ENCODE peak calls at places on chromosome 21, in eight cellular contexts. Y is testis, L is sigmoid colon, A is IMR-90, E is pancreas, G is tibial artery, R is uterus, M is esophagus muscularis mucosa. N is an unnamed sample.

GRCh38 chr21:36547464-36547863 is 67.5 kb upstream of the CLDN14 start:
- DNase-seq in Y (peak), M (no peak), A (no peak), L (no peak), G (peak), R (no peak), E (no peak), N (no peak)

GRCh38 chr21:29196021-29196663 is 65.7 kb downstream of the MAP3K7CL start:
- DNase-seq in L (peak), G (peak), M (no peak), R (peak), A (peak), Y (peak), E (peak), N (peak)

GRCh38 chr21:44931137-44931500 is 8.7 kb upstream of the SLX9 start:
- DNase-seq in E (peak), R (no peak), A (no peak), Y (no peak), M (no peak), L (no peak), G (peak), N (no peak)

GRCh38 chr21:37435120-37435519 is 68.5 kb downstream of the DYRK1A start:
- DNase-seq in E (no peak), A (peak), G (no peak), R (peak), M (no peak), L (peak), Y (peak), N (no peak)

GRCh38 chr21:39696196-39696595 is 48.8 kb upstream of the IGSF5 start:
- DNase-seq in E (no peak), M (peak), A (no peak), Y (no peak), G (no peak), L (no peak), R (no peak), N (no peak)

GRCh38 chr21:38954450-38955059 is 148.8 kb downstream of the ETS2 start:
- DNase-seq in E (no peak), M (no peak), L (no peak), G (no peak), A (no peak), Y (no peak), R (no peak), N (no peak)

GRCh38 chr21:35377505-35378090 is 328.5 kb upstream of the RUNX1 start:
- DNase-seq in L (no peak), G (no peak), A (no peak), E (no peak), Y (no peak), M (no peak), R (no peak), N (no peak)

GRCh38 chr21:46158666-46159300 is 3.4 kb upstream of the FTCD start:
- DNase-seq in L (peak), A (no peak), E (no peak), G (peak), R (peak), M (no peak), Y (no peak), N (no peak)

GRCh38 chr21:46307625-46308024 is 16.0 kb downstream of the C21orf58 start:
- DNase-seq in G (no peak), Y (no peak), M (no peak), L (no peak), R (no peak), E (no peak), A (peak), N (no peak)

GRCh38 chr21:45636921-45637646 is 6.4 kb upstream of the PCBP3 start:
- DNase-seq in E (no peak), Y (no peak), L (no peak), G (no peak), M (no peak), R (no peak), A (no peak), N (no peak)

GRCh38 chr21:40512590-40512989 is 334.4 kb downstream of the DSCAM start:
- DNase-seq in M (no peak), G (no peak), A (no peak), E (no peak), Y (peak), L (no peak), R (no peak), N (no peak)

GRCh38 chr21:32096411-32096810 is 182.4 kb downstream of the MIS18A start:
- DNase-seq in M (no peak), G (no peak), E (no peak), L (no peak), A (no peak), Y (no peak), R (no peak), N (no peak)

GRCh38 chr21:38660333-38661295 is 145.1 kb upstream of the ETS2 start:
- DNase-seq in A (no peak), E (no peak), M (no peak), R (peak), L (no peak), Y (peak), G (peak), N (no peak)

GRCh38 chr21:37555672-37556261 is 189.2 kb downstream of the DYRK1A start:
- DNase-seq in Y (no peak), M (peak), R (no peak), E (no peak), A (no peak), G (no peak), L (no peak), N (peak)

GRCh38 chr21:39373634-39374033 is 24.7 kb upstream of the HMGN1 start:
- DNase-seq in A (peak), G (no peak), M (no peak), L (no peak), Y (peak), R (no peak), E (no peak), N (no peak)

GRCh38 chr21:46459024-46459355 is 299 bp downstream of the DIP2A start:
- DNase-seq in G (no peak), M (no peak), Y (no peak), L (no peak), A (no peak), E (no peak), R (no peak), N (no peak)

GRCh38 chr21:43933146-43933673 is 68.2 kb downstream of the AGPAT3 start:
- DNase-seq in R (no peak), G (no peak), E (no peak), L (no peak), Y (no peak), A (no peak), M (no peak), N (no peak)

DNA sequence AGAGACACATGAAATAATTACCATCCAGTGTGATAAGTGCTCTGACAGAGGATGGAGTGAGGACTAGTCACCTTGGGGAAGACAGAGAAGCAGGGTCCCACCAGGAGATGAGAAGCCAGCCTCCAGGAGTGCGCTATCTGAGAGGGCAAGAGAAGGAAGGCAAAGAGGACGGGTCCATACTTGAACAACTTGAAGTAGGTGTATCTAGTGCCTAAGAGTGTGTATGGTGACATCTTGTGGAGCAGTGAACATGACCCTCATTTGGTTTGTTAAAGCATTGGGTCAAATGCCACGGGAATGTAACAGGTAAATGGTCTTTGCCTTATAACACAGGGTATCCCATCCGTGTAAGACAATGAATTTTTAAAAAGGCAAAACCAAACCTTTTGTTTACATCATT is 39.8 kb downstream of the MRPL39 start:
- DNase-seq in R (no peak), Y (no peak), A (no peak), G (no peak), E (no peak), M (no peak), L (no peak), N (no peak)
- TF ChIP-seq CTCF in R (no peak), Y (no peak), A (no peak), G (no peak), E (no peak), M (no peak), L (no peak), N (no peak)

DNA sequence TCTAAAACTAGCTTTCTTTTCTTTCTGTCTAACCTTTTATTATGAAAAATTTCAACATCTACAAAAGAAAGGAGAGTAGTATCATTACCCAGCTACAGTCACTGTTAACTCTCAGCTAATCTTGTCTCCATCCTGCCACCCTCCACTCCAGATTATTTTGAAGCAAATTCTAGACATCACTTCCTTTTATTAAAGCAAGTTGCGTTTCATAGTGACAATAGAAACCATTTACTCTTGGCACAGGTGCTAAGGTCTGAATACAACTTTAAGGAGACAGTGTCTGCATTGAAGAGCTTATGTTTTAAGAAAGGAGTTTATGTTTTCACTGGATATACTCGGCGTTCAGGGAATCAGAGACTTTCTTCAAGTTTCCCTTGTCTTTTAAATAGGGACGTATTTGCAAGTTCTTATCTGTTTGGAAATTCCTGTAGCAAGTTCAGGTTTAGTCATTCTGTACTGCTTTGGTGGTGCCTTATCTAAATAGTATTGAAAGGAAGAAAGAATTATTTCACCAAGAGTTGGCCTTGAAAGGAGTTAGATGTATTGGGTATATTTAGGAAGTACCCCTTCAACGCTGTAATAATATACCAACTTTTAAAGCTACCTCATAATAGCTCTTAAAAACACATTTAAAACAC is 42.7 kb downstream of the ITSN1 start:
- DNase-seq in E (no peak), L (no peak), Y (no peak), R (no peak), A (peak), M (no peak), G (no peak), N (no peak)
- H3K27ac ChIP-seq in E (peak), L (no peak), Y (peak), R (peak), A (no peak), M (no peak), G (peak), N (peak)

GRCh38 chr21:17491716-17492414 is 21.0 kb upstream of the CXADR start:
- DNase-seq in G (no peak), M (no peak), L (no peak), A (peak), Y (no peak), R (peak), E (peak), N (no peak)
- TF ChIP-seq CTCF in G (no peak), M (no peak), L (no peak), A (no peak), Y (no peak), R (no peak), E (no peak), N (no peak)

GRCh38 chr21:24395320-24395933 is 1211.9 kb downstream of the MRPL39 start:
- DNase-seq in M (no peak), E (peak), R (no peak), Y (no peak), G (no peak), L (no peak), A (peak), N (no peak)
- H3K27ac ChIP-seq in M (no peak), E (no peak), R (no peak), Y (no peak), G (no peak), L (no peak), A (no peak), N (no peak)

GRCh38 chr21:20877976-20878375 is 120.2 kb upstream of the NCAM2 start:
- DNase-seq in Y (no peak), G (no peak), E (no peak), L (no peak), M (no peak), R (no peak), A (no peak), N (no peak)

DNA sequence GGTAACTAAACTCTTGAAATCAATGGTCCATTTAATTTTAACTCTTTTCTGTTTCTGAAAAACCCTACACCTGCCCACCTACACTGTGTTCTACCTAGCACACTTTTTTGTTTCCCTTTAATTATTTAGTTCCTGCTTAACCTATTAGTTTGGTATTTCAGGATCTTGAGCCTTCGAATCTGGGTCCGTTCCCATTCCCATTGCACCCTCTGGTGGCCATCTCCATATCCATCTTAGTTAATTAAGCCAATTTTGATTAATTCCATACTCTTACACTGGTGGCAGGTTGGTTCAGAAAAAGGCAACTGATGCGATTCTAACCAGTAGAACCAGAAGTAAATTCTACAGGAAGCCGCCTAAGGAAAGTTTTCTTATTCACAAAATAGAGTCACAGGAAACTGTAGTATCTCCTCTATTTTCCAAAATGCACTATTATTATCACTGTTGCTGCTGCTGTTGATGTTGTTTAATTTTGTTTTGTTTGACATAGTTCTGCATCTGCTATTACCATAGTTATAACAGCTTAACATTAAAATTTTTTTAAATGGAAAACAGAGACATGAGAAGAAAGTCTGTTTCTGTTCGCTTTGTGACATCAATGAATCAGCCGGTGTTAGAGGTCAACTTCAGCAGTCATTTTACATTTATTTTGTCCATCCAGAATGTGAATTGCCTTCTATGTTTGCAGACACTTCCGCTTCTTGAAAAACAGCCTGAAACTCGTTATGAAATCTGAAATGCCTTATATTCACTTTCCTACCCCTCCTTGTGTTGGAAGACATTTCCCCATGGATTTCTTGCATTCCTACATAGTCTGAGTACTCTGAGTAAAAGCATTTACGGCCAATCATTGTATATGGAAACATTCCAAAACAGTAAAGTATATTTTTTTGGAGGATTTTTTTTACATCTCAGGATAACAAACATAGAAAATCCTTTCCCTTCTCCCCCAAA is 115.5 kb upstream of the NCAM2 start:
- DNase-seq in M (no peak), Y (peak), L (no peak), R (no peak), G (no peak), A (peak), E (peak), N (no peak)
- TF ChIP-seq CTCF in M (peak), Y (peak), L (peak), R (peak), G (peak), A (peak), E (peak), N (no peak)

GRCh38 chr21:20661221-20661620 is 337.0 kb upstream of the NCAM2 start:
- DNase-seq in R (no peak), G (no peak), L (no peak), A (no peak), E (no peak), M (no peak), Y (no peak), N (no peak)

GRCh38 chr21:20662523-20662922 is 335.7 kb upstream of the NCAM2 start:
- DNase-seq in A (no peak), L (no peak), Y (no peak), G (no peak), E (no peak), M (no peak), R (no peak), N (no peak)

GRCh38 chr21:20661745-20662470 is 336.3 kb upstream of the NCAM2 start:
- DNase-seq in G (no peak), E (no peak), M (no peak), L (no peak), Y (no peak), A (no peak), R (no peak), N (no peak)
- H3K27ac ChIP-seq in G (no peak), E (no peak), M (no peak), L (no peak), Y (no peak), A (no peak), R (no peak), N (no peak)

N was measured in right atrium auricular region.